ENCODE peak calls at places on chromosomes 11 and 22, in eight cellular contexts. C is CD4-positive, alpha-beta T cell; U is GM13976; X is left ventricle myocardium inferior; L is progenitor cell of endocrine pancreas; Z is nephron progenitor cell; Q is cardiac muscle cell; I is IMR-90. E is an unnamed sample.

GRCh38 chr11:2156416-2157182 is 4.4 kb downstream of the INS start:
- DNase-seq in C (peak; percentile 40), U (peak; percentile 86), X (peak; percentile 65), L (peak; percentile 88), Z (peak; percentile 92), Q (peak; percentile 81), I (peak; percentile 26), E (no peak)

GRCh38 chr22:45859231-45860161 is 117.5 kb downstream of the WNT7B start:
- DNase-seq in C (no peak), U (no peak), X (no peak), L (no peak), Z (no peak), Q (no peak), I (peak; percentile 21), E (no peak)

GRCh38 chr11:67270256-67271211 is 4.3 kb downstream of the GRK2 start:
- DNase-seq in C (no peak), U (no peak), X (no peak), L (no peak), Z (peak; percentile 45), Q (no peak), I (no peak), E (no peak)

GRCh38 chr11:78220218-78221157 is 31.8 kb downstream of the USP35 start:
- DNase-seq in C (no peak), U (no peak), X (no peak), L (no peak), Z (no peak), Q (no peak), I (no peak), E (no peak)

GRCh38 chr11:6022954-6023353 is 7.6 kb downstream of the OR56A1 start:
- DNase-seq in C (no peak), U (no peak), X (no peak), L (no peak), Z (peak; percentile 12), Q (peak; percentile 73), I (peak; percentile 43), E (no peak)

GRCh38 chr22:23079240-23079768 is 9.0 kb downstream of the GNAZ start:
- DNase-seq in C (no peak), U (no peak), X (no peak), L (no peak), Z (no peak), Q (no peak), I (no peak), E (no peak)

GRCh38 chr22:27075028-27075678 is 417.8 kb downstream of the MIAT start:
- DNase-seq in C (no peak), U (no peak), X (no peak), L (no peak), Z (peak; percentile 47), Q (peak; percentile 21), I (no peak), E (no peak)

GRCh38 chr11:114929351-114929750 is 251.0 kb downstream of the NXPE2 start:
- DNase-seq in C (no peak), U (no peak), X (no peak), L (no peak), Z (no peak), Q (no peak), I (no peak), E (no peak)

GRCh38 chr11:62654297-62654696 is 1.2 kb upstream of the INTS5 start:
- DNase-seq in C (no peak), U (no peak), X (no peak), L (no peak), Z (no peak), Q (no peak), I (no peak), E (no peak)

GRCh38 chr11:69035959-69036340 is 12.8 kb upstream of the TPCN2 start:
- DNase-seq in C (no peak), U (no peak), X (no peak), L (no peak), Z (no peak), Q (no peak), I (peak; percentile 61), E (no peak)

GRCh38 chr22:31537019-31537535 is 40.7 kb downstream of the SFI1 start:
- DNase-seq in C (no peak), U (peak; percentile 67), X (no peak), L (no peak), Z (no peak), Q (peak; percentile 9), I (no peak), E (no peak)

GRCh38 chr11:70367071-70367470 is 31.3 kb upstream of the CTTN start:
- DNase-seq in C (no peak), U (no peak), X (no peak), L (no peak), Z (no peak), Q (no peak), I (peak; percentile 88), E (no peak)

GRCh38 chr11:4916581-4916980 is 2.6 kb downstream of the OR51G2 start:
- DNase-seq in C (no peak), U (no peak), X (no peak), L (no peak), Z (no peak), Q (no peak), I (no peak), E (no peak)

GRCh38 chr22:23494593-23495266 is 85.4 kb downstream of the IGLL1 start:
- DNase-seq in C (no peak), U (no peak), X (no peak), L (no peak), Z (no peak), Q (no peak), I (no peak), E (no peak)

GRCh38 chr11:68013611-68014156 is 3.6 kb downstream of the ALDH3B1 start:
- DNase-seq in C (no peak), U (no peak), X (no peak), L (no peak), Z (no peak), Q (no peak), I (no peak), E (no peak)

GRCh38 chr11:57615308-57615707 is 17.8 kb downstream of the SERPING1 start:
- DNase-seq in C (no peak), U (no peak), X (no peak), L (no peak), Z (no peak), Q (no peak), I (no peak), E (no peak)

GRCh38 chr11:59802639-59803176 is 7.9 kb downstream of the MRPL16 start:
- DNase-seq in C (no peak), U (peak; percentile 43), X (no peak), L (no peak), Z (no peak), Q (peak; percentile 55), I (peak; percentile 58), E (no peak)

GRCh38 chr11:97454988-97455387 is 1065.2 kb downstream of the JRKL start:
- DNase-seq in C (no peak), U (no peak), X (no peak), L (no peak), Z (no peak), Q (peak; percentile 44), I (no peak), E (no peak)
- TF ChIP-seq CTCF in C (no peak), U (no peak), X (peak; percentile 59), L (peak; percentile 33), Z (no peak), Q (peak; percentile 75), I (no peak), E (peak; percentile 12)

DNA sequence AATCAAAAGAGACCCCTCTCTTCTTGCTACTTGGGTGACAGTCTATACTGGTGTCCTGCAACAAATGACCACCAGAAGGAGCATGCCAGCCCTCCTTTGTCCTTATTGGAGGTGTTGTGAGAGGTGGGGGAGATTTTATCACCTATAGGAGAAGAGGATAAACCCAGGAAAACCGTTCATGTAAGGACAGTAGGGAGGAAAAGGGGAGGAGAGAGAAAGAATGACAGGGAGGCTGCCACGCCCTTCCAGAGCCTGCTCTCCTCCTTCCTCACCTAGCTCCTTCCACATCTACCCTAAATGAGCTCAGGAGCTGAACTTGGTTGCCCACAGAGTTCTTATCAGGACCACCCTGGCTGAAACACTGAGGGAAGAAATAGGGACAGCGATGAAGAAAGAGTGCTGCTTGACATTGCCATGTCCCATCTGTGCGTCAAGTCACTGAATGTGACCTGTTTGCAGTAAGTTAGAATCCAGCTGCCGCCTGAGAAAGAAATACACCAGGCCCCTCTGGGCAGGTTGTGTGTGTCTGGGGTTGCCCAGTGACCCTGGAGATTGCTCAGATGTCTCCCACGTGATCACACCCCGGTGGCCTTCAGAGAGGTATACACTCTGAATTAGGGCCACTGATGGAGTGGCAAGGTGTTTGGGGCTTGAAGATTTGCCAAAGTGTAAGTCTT is 40.4 kb upstream of the ETS1 start:
- DNase-seq in C (no peak), U (peak; percentile 38), X (no peak), L (no peak), Z (no peak), Q (no peak), I (no peak), E (no peak)
- TF ChIP-seq CTCF in C (no peak), U (no peak), X (no peak), L (no peak), Z (no peak), Q (no peak), I (peak; percentile 2), E (no peak)

DNA sequence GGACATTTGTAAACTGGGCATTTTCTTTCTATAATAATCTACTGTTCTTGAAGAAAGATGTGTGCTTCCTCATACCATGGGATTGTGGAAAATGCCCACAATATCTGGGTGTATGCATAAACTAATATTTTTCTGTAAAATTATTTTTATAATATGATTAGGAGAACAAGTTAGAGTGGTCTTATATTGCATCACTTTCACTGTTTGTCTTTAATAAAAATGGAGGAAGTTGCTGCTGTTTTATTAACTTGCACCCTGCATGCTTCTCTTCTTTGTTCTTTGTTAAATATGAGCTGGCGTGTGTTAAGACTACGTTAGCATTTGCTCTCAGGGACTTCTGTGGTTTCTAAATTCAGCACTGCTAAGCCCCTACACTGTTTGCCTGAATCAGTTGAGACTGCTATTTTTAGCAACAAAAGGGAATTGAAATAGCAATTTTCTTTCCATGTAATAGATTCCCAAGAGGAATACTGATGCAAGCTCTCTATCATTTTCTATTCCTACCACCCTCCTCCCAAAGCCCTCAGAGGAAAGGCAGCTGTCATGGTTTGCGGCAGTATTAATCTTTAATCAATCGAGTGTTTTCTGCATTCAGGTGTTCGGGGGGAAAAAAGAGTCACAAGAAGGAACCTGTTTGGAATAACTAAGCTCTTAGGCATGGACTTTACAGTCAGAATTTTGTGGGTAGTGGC is 56.1 kb downstream of the HSD17B12 start:
- DNase-seq in C (no peak), U (no peak), X (no peak), L (no peak), Z (no peak), Q (peak; percentile 67), I (peak; percentile 87), E (no peak)
- TF ChIP-seq CTCF in C (no peak), U (no peak), X (no peak), L (no peak), Z (no peak), Q (no peak), I (no peak), E (no peak)

GRCh38 chr11:910044-910588 is 494 bp downstream of the CHID1 start:
- DNase-seq in C (no peak), U (no peak), X (no peak), L (no peak), Z (peak; percentile 59), Q (peak; percentile 39), I (no peak), E (no peak)

GRCh38 chr11:911890-912219 is 1.2 kb upstream of the CHID1 start:
- DNase-seq in C (no peak), U (no peak), X (no peak), L (no peak), Z (no peak), Q (no peak), I (no peak), E (no peak)

GRCh38 chr11:911031-911889 is 650 bp upstream of the CHID1 start:
- DNase-seq in C (peak; percentile 19), U (peak; percentile 72), X (peak; percentile 50), L (peak; percentile 44), Z (peak; percentile 69), Q (peak; percentile 58), I (peak; percentile 64), E (no peak)

GRCh38 chr11:909406-909805 is 1.2 kb downstream of the CHID1 start:
- DNase-seq in C (no peak), U (no peak), X (no peak), L (no peak), Z (no peak), Q (no peak), I (no peak), E (no peak)

GRCh38 chr11:910589-911030 is at the start of gene CHID1:
- DNase-seq in C (peak; percentile 71), U (peak; percentile 99), X (peak; percentile 88), L (peak; percentile 90), Z (peak; percentile 88), Q (peak; percentile 92), I (peak; percentile 67), E (peak; percentile 84)
- TF ChIP-seq CTCF in C (no peak), U (no peak), X (no peak), L (no peak), Z (no peak), Q (no peak), I (no peak), E (peak; percentile 6)